ENCODE peak calls at places on chromosomes 6 and 20, in four cellular contexts. Y, R, A and U are unnamed samples. For H3K4me1, the result is how much of the 10 kb centered on the place peaks cover.

GRCh38 chr6:26240981-26241770 is 123.8 kb upstream of the BTN3A2 start:
- DNase-seq in Y (no peak), R (peak), A (no peak), U (peak)

GRCh38 chr6:113909224-113909856 is 52.2 kb downstream of the MARCKS start:
- DNase-seq in Y (no peak), R (peak), A (no peak), U (peak)

GRCh38 chr6:87274660-87275273 is 47.6 kb upstream of the SMIM8 start:
- DNase-seq in Y (no peak), R (peak), A (no peak), U (peak)

GRCh38 chr20:59955131-59955796 is 3.0 kb upstream of the CDH26 start:
- DNase-seq in Y (no peak), R (peak), A (no peak), U (peak)

GRCh38 chr20:57901526-57901925 is 191.7 kb upstream of the PMEPA1 start:
- DNase-seq in Y (no peak), R (no peak), A (no peak), U (no peak)

GRCh38 chr20:36408219-36408618 is 102.1 kb downstream of the DLGAP4 start:
- DNase-seq in Y (peak), R (peak), A (peak), U (peak)

GRCh38 chr20:44081888-44082287 is 105.1 kb downstream of the JPH2 start:
- DNase-seq in Y (no peak), R (no peak), A (no peak), U (no peak)

GRCh38 chr6:109947001-109947400 is 31.1 kb upstream of the GPR6 start:
- DNase-seq in Y (no peak), R (no peak), A (no peak), U (no peak)

GRCh38 chr20:48658505-48658904 is 169.3 kb downstream of the PREX1 start:
- DNase-seq in Y (no peak), R (no peak), A (no peak), U (no peak)

GRCh38 chr6:33898771-33899170 is 95.0 kb upstream of the MLN start:
- DNase-seq in Y (no peak), R (no peak), A (no peak), U (no peak)

GRCh38 chr6:56040875-56041274 is 165.5 kb upstream of the BMP5 start:
- DNase-seq in Y (no peak), R (peak), A (no peak), U (no peak)

GRCh38 chr6:42138630-42139619 is 3.5 kb downstream of the C6orf132 start:
- DNase-seq in Y (no peak), R (peak), A (no peak), U (no peak)

GRCh38 chr20:53975761-53976160 is 94.6 kb downstream of the BCAS1 start:
- DNase-seq in Y (no peak), R (no peak), A (no peak), U (no peak)

GRCh38 chr6:161493731-161494130 is 219.9 kb upstream of the AGPAT4 start:
- DNase-seq in Y (no peak), R (peak), A (no peak), U (no peak)

GRCh38 chr6:161498881-161499280 is 225.0 kb upstream of the AGPAT4 start:
- DNase-seq in Y (no peak), R (no peak), A (no peak), U (no peak)

GRCh38 chr6:161503570-161503969 is 229.7 kb upstream of the AGPAT4 start:
- DNase-seq in Y (no peak), R (no peak), A (no peak), U (no peak)

GRCh38 chr6:161496941-161497340 is 223.1 kb upstream of the AGPAT4 start:
- DNase-seq in Y (no peak), R (no peak), A (no peak), U (no peak)

GRCh38 chr6:161498359-161498758 is 224.5 kb upstream of the AGPAT4 start:
- DNase-seq in Y (peak), R (peak), A (no peak), U (no peak)
- TF ChIP-seq CTCF in Y (no peak), R (no peak), A (peak), U (no peak)

DNA sequence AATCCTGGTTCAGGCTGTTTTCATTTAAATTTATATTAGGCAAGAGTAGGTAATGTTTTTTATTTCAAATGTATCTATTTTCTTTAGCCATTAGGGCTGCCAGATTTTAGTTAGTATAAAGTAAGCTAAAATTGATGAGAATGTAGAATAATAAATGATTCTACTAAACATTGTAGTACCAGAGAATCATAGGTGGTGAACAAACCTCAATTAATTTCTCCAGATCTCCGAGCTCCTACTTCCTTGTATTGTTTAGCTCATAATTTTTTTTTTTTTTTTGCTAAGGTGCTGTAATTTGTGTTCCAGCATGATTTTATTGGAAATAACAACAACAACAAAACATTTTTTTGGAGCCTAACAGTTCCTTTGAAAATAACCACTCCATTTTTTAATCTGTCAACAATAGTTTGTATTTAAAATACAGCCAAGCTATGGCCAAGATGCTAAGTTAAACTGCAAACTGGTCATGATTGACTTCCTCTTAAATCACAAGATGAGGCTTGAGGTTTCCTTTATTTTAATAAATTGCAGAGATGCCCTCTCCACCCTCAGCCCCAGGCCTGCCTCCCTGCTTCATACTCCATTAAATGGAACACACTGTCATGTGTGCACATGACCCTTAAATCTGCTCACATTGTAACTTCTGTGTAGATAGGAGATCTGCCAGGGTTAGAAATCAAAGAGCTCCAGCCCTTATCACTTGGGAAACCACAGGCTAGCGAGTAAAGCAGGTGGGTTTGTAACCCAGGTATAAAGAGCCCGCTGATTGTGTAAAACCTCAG is 20.6 kb downstream of the DUSP22 start:
- DNase-seq in Y (no peak), R (no peak), A (no peak), U (no peak)
- H3K4me1 ChIP-seq in Y (under half), R (under half), A (under half), U (under half)

GRCh38 chr6:43773050-43773956 is 3.3 kb downstream of the VEGFA start:
- DNase-seq in Y (peak), R (peak), A (no peak), U (peak)
- TF ChIP-seq CTCF in Y (peak), R (peak), A (no peak), U (peak)

GRCh38 chr20:31707994-31708744 is 14.5 kb downstream of the BCL2L1 start:
- DNase-seq in Y (peak), R (no peak), A (no peak), U (peak)
- H3K4me1 ChIP-seq in Y (half or more), R (under half), A (half or more), U (half or more)

DNA sequence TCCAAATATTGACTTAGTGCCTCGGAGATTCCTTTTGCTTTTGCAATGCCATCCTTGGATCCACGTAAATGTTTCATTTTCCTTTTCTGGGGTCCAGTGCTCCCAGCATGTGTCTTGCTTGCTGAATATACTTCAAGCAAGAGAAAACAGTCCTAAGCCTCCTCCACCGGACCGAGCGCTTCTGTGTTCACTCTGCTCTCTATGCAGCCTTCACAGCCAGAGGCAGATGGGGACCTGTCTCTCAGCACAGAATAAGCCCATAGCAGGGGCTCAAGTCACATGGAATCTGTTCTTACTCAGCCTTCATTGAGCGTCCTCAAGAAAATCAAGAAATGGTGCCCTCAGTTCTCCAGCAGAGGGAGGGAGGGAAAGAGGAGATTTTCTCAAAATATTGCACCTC is 71.4 kb downstream of the ISM1 start:
- DNase-seq in Y (no peak), R (no peak), A (no peak), U (no peak)
- TF ChIP-seq CTCF in Y (no peak), R (no peak), A (no peak), U (no peak)

DNA sequence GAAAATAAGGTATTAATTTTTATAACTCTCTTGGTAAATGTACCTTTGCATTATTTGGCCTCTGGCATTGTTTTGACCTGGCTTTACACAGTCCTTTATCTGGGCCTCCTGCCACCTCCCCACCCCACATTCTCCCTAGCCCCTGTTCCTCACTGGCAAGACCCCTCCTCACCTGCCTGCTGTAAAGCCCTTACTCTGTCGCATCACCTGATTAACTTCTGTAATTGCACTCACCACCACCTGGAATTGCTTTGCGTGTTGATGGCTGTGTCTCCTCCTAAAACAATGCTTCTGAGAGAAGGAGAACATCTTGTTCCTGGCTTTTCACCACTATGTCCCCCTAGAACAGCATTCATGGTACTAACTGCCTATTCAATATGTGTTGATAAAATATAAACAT is 24.8 kb downstream of the SNX9 start:
- DNase-seq in Y (no peak), R (no peak), A (no peak), U (no peak)
- H3K4me1 ChIP-seq in Y (under half), R (under half), A (under half), U (under half)

GRCh38 chr6:7759319-7759718 is 33.4 kb downstream of the BMP6 start:
- DNase-seq in Y (no peak), R (no peak), A (no peak), U (no peak)
- TF ChIP-seq CTCF in Y (no peak), R (no peak), A (no peak), U (no peak)

GRCh38 chr6:159971341-159972178 is 2.7 kb downstream of the IGF2R start:
- DNase-seq in Y (no peak), R (no peak), A (no peak), U (no peak)

GRCh38 chr6:159970659-159971063 is 1.8 kb downstream of the IGF2R start:
- DNase-seq in Y (no peak), R (no peak), A (no peak), U (no peak)

GRCh38 chr6:159973951-159974350 is 5.1 kb downstream of the IGF2R start:
- DNase-seq in Y (no peak), R (peak), A (no peak), U (no peak)

GRCh38 chr6:159973406-159973805 is 4.5 kb downstream of the IGF2R start:
- DNase-seq in Y (no peak), R (peak), A (no peak), U (no peak)

DNA sequence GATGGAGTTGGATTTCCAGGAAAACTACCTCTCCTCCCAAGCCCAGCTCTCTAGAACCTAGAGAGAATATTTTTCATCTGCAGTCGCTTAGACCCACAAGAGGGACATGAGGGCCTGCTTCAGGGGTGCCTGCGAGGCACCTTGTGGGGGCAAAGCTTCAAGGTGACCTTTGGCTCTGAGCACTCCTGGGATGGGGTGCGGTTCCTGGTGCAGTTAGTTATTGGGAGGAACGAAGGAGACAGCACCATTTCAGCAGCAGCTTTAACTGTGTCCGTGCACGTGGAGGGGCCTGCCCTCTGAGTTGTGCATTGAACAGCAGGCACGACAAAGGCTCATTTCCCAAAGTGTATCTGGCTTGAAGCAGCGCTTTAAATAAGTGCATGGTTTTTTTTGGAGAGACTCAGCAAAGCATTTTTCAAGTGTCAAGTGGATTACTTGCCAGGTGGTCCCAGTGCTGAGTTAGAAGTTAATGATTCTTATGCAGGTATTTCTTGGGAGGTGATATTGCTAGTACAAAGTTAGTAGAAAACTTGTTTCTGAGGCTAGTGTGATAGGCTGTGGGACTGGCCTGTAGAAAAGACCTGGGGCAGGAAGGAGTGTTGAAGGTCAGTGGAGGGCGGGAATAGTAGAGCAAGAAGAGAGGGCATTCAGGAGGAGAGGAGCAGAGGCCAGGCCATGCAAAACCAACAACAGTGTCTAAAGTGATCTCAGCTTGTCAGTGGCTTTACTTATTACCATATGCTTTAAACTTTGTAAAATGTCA is 3.8 kb downstream of the IGF2R start:
- DNase-seq in Y (no peak), R (no peak), A (no peak), U (no peak)
- H3K4me1 ChIP-seq in Y (under half), R (under half), A (under half), U (under half)